ENCODE peak calls at places on chromosomes 3 and 15, in five cellular contexts. Q, D, A, J and L are unnamed samples.

GRCh38 chr15:36866896-36867295 is 233.5 kb downstream of the MEIS2 start:
- DNase-seq in D (no peak), Q (no peak), A (no peak), J (no peak), L (no peak)

GRCh38 chr15:31311735-31312134 is 14.9 kb upstream of the KLF13 start:
- DNase-seq in J (no peak), Q (no peak), D (no peak), A (no peak), L (no peak)

GRCh38 chr3:111482611-111483010 is 59.4 kb upstream of the CD96 start:
- DNase-seq in Q (no peak), D (no peak), J (no peak), A (no peak), L (no peak)

GRCh38 chr3:177569823-177570657 is 372.8 kb upstream of the TBL1XR1 start:
- DNase-seq in A (no peak), Q (no peak), D (no peak), J (no peak), L (no peak)

GRCh38 chr3:186589856-186590579 is 19.5 kb downstream of the DNAJB11 start:
- DNase-seq in D (peak), J (no peak), A (no peak), Q (no peak), L (no peak)

GRCh38 chr3:33980252-33980651 is 181.8 kb downstream of the PDCD6IP start:
- DNase-seq in J (peak), D (peak), Q (peak), A (no peak), L (no peak)

GRCh38 chr3:52446631-52447511 is 2.0 kb upstream of the SEMA3G start:
- DNase-seq in A (peak), J (peak), D (peak), Q (peak), L (peak)

GRCh38 chr15:69903476-69904295 is 194.0 kb downstream of the TLE3 start:
- DNase-seq in Q (no peak), A (no peak), D (peak), J (no peak), L (no peak)

DNA sequence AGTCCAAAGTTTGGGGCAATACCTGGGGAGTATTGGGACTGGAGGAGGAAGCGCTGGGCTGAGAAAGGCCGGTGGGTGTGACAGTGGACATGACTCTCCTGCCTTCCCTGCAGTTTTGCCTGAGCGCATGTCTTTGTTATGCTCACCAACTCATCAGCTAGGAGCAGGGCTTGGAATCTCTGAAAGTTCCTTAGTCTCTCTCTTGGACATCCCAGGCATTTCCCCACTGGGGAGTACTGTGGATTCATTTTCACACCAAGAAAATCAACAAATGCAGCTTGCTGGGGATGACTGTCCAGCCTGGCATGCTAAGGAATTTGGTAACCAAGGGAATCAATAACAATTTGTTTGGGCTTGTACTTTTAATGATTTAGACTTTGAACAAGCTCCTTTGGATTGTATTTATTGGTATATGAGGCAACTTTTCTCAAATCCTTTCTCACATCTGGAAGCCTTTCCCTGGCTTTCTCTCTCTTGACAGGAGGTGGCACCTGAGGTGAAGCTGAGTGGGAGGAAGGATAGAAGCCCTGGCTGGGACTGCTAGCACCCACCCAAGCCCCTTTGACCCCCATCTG is 48.5 kb upstream of the CHST2 start:
- DNase-seq in D (peak), Q (no peak), A (no peak), J (no peak), L (no peak)
- TF ChIP-seq CTCF in D (no peak), Q (no peak), A (no peak), J (no peak), L (no peak)

DNA sequence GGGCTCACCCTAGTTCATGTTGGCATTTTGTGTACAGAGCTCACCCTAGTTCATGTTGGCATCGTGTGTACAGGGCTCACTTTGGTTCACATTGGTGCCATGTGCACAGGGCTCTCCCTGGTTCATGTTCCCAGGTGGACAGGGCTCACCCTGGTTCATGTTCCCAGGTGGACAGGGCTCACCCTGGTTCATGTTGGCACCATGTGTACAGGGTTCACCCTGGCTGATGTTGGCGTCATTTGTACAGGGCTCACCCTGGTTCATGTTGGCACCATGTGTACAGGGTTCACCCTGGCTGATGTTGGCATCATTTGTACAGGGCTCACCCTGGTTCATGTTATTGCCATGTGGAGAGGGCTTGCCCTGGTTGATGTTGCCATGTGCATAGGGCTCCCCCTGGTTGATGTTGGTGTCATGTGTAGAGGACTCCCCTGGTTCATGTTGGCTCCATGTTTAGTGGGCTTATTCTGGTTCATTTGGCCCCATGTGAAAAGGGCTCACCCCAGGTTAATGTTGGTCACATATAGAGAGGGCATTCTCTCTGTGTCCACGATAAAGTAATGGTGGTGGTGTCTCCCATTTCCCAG is 31.7 kb upstream of the NR2C2 start:
- DNase-seq in J (no peak), Q (peak), D (peak), A (no peak), L (no peak)
- TF ChIP-seq CTCF in J (peak), Q (no peak), D (no peak), A (no peak), L (peak)

GRCh38 chr3:107884719-107885460 is 205.9 kb downstream of the CD47 start:
- DNase-seq in Q (no peak), J (no peak), A (no peak), D (peak), L (no peak)
- TF ChIP-seq CTCF in Q (no peak), J (no peak), A (no peak), D (peak), L (peak)

GRCh38 chr3:50254577-50255250 is 14.2 kb upstream of the SEMA3B start:
- DNase-seq in Q (peak), D (peak), A (no peak), J (no peak), L (no peak)
- TF ChIP-seq CTCF in Q (no peak), D (no peak), A (no peak), J (no peak), L (no peak)